ENCODE peak calls at places on chromosomes 5 and 9, in four cellular contexts. X, F, C and N are unnamed samples.

GRCh38 chr5:149470942-149471341 is 80.3 kb downstream of the CSNK1A1 start:
- DNase-seq in X (no peak), F (no peak), C (no peak), N (no peak)

GRCh38 chr5:44385236-44385940 is 3.8 kb downstream of the FGF10 start:
- DNase-seq in X (no peak), F (no peak), C (no peak), N (peak; percentile 39)

GRCh38 chr9:115413766-115414382 is 295.9 kb upstream of the TNC start:
- DNase-seq in X (no peak), F (no peak), C (no peak), N (no peak)

GRCh38 chr9:127393680-127394079 is 3.3 kb upstream of the SLC2A8 start:
- DNase-seq in X (no peak), F (no peak), C (no peak), N (no peak)

GRCh38 chr9:133003071-133003461 is 24.6 kb downstream of the GFI1B start:
- DNase-seq in X (no peak), F (no peak), C (no peak), N (no peak)

GRCh38 chr5:115949096-115949495 is 13.2 kb upstream of the LVRN start:
- DNase-seq in X (no peak), F (no peak), C (no peak), N (no peak)

GRCh38 chr9:15746905-15747304 is 194.1 kb downstream of the CCDC171 start:
- DNase-seq in X (no peak), F (no peak), C (no peak), N (no peak)

GRCh38 chr5:148805323-148806290 is 20.8 kb upstream of the ADRB2 start:
- DNase-seq in X (peak; percentile 36), F (no peak), C (no peak), N (peak; percentile 85)

GRCh38 chr5:133884525-133885311 is 83.7 kb downstream of the C5orf15 start:
- DNase-seq in X (no peak), F (no peak), C (no peak), N (no peak)

GRCh38 chr5:8730194-8730593 is 815.7 kb downstream of the SEMA5A start:
- DNase-seq in X (no peak), F (no peak), C (no peak), N (no peak)

GRCh38 chr5:59124983-59125960 is 542.4 kb downstream of the RAB3C start:
- DNase-seq in X (no peak), F (no peak), C (no peak), N (no peak)
- TF ChIP-seq REST in X (peak; percentile 7), F (no peak), C (no peak), N (no peak)

GRCh38 chr5:173300389-173301047 is 27.7 kb downstream of the STC2 start:
- DNase-seq in X (no peak), F (no peak), C (no peak), N (no peak)

GRCh38 chr5:173302546-173303155 is 25.6 kb downstream of the STC2 start:
- DNase-seq in X (no peak), F (no peak), C (peak; percentile 44), N (no peak)

GRCh38 chr5:173303878-173304590 is 24.2 kb downstream of the STC2 start:
- DNase-seq in X (no peak), F (no peak), C (peak; percentile 83), N (no peak)

GRCh38 chr5:173299820-173300219 is 28.4 kb downstream of the STC2 start:
- DNase-seq in X (no peak), F (no peak), C (peak; percentile 65), N (no peak)

GRCh38 chr5:173301695-173302545 is 26.3 kb downstream of the STC2 start:
- DNase-seq in X (no peak), F (no peak), C (peak; percentile 78), N (no peak)
- TF ChIP-seq POLR2AphosphoS5 in X (no peak), F (no peak), C (no peak), N (no peak)

GRCh38 chr5:143251175-143251574 is 152.3 kb downstream of the NR3C1 start:
- DNase-seq in X (no peak), F (no peak), C (no peak), N (no peak)

GRCh38 chr5:143249851-143250250 is 153.6 kb downstream of the NR3C1 start:
- DNase-seq in X (no peak), F (no peak), C (no peak), N (no peak)

GRCh38 chr5:143248391-143248790 is 155.1 kb downstream of the NR3C1 start:
- DNase-seq in X (no peak), F (no peak), C (no peak), N (no peak)

GRCh38 chr5:143247134-143247815 is 156.2 kb downstream of the NR3C1 start:
- DNase-seq in X (no peak), F (no peak), C (no peak), N (no peak)

GRCh38 chr5:143248822-143249579 is 154.5 kb downstream of the NR3C1 start:
- DNase-seq in X (no peak), F (no peak), C (peak; percentile 24), N (no peak)
- TF ChIP-seq REST in X (no peak), F (no peak), C (no peak), N (no peak)

GRCh38 chr9:121354141-121354540 is 15.9 kb downstream of the STOM start:
- DNase-seq in X (no peak), F (no peak), C (peak; percentile 3), N (no peak)

GRCh38 chr9:121350993-121351561 is 19.0 kb downstream of the STOM start:
- DNase-seq in X (peak; percentile 49), F (no peak), C (no peak), N (no peak)

GRCh38 chr9:121357011-121357410 is 13.0 kb downstream of the STOM start:
- DNase-seq in X (no peak), F (no peak), C (no peak), N (no peak)

GRCh38 chr9:121353246-121353975 is 16.6 kb downstream of the STOM start:
- DNase-seq in X (no peak), F (no peak), C (no peak), N (no peak)

GRCh38 chr9:121354770-121355169 is 15.3 kb downstream of the STOM start:
- DNase-seq in X (no peak), F (no peak), C (no peak), N (no peak)
- TF ChIP-seq POLR2AphosphoS5 in X (no peak), F (no peak), C (no peak), N (no peak)

GRCh38 chr9:137256362-137256761 is 1.2 kb downstream of the NELFB start:
- DNase-seq in X (no peak), F (no peak), C (no peak), N (no peak)
- TF ChIP-seq REST in X (peak; percentile 56), F (no peak), C (peak; percentile 63), N (peak; percentile 80)

DNA sequence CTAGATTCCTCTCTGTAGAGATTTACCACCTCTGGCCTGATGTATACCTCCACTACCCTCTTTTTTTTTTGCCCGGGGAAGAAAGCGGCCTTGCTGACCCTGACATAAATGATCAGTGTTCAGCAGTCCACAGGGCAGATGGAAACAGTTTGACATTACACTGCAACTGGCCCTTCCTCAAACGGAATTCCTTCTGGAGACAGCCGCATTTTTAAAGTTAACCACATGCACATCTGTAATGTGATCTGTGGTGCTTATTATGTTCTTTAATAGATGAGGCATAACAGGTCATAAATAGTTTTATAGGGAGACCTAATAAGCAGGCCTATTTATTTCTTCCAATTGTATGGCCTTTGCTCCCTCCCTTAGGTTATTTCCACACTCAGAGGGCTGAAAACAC is 84.0 kb upstream of the APC start:
- DNase-seq in X (no peak), F (no peak), C (no peak), N (no peak)
- TF ChIP-seq POLR2AphosphoS5 in X (no peak), F (no peak), C (no peak), N (no peak)

DNA sequence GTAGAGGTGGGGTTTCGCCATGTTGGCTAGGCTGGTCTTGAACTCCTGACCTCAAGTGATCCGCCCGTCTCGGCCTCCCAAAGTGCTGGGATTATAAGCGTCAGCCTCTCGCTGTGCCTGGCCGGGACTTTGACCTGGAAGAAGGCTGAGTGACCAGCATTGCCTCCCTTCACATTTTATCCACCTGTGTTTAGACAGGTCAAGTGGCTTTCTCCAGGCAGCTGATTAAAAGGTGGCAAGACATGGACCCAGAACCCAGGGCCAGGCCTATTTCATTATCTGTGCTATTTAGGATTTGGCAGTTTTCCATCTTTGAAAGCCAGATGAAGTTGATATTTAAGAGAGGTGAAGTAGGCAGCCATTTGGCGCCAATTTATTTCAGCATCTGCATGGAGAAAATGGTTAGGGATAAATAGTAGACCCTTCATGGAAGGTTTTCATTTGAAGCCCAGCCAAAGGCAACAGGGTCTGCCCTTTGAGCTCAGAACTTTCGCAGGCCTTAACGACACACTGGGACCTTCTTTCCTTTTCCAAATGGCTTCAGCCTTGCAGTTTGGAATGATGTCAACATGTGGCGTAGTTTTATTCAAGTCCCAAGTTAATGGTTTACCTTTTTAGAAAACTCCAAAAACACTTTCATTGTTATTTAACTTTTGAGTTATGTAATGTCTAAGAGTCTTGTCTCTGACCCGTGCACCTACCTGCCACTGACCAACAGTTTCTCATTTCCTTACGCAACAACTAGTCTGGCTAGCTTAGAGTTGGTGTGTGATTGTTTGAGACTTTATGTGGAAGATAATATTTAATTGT is 8.4 kb downstream of the DAPK1 start:
- DNase-seq in X (no peak), F (no peak), C (peak; percentile 96), N (no peak)
- TF ChIP-seq REST in X (no peak), F (no peak), C (peak; percentile 19), N (no peak)

GRCh38 chr5:5602554-5602953 is 180.1 kb downstream of the ICE1 start:
- DNase-seq in X (no peak), F (no peak), C (no peak), N (no peak)

GRCh38 chr5:5593391-5593790 is 170.9 kb downstream of the ICE1 start:
- DNase-seq in X (no peak), F (no peak), C (no peak), N (no peak)

GRCh38 chr5:5598547-5599113 is 176.2 kb downstream of the ICE1 start:
- DNase-seq in X (no peak), F (no peak), C (no peak), N (no peak)
- TF ChIP-seq POLR2AphosphoS5 in X (no peak), F (no peak), C (no peak), N (no peak)

GRCh38 chr9:18976368-18977238 is 56.4 kb downstream of the SAXO1 start:
- DNase-seq in X (peak; percentile 13), F (no peak), C (no peak), N (no peak)
- TF ChIP-seq REST in X (peak; percentile 47), F (no peak), C (no peak), N (no peak)